ENCODE peak calls at places on chromosome 2, in five cellular contexts. F, C, S, L and Z are unnamed samples.

GRCh38 chr2:85042330-85042729 is 71.4 kb downstream of the KCMF1 start:
- DNase-seq in S (no peak), L (no peak), F (no peak), C (no peak), Z (no peak)

GRCh38 chr2:9347411-9347853 is 75.9 kb downstream of the ITGB1BP1 start:
- DNase-seq in F (no peak), L (no peak), C (no peak), S (no peak), Z (no peak)

GRCh38 chr2:131031875-131032274 is 61.4 kb downstream of the FAM168B start:
- DNase-seq in F (no peak), S (no peak), C (no peak), L (no peak), Z (no peak)

GRCh38 chr2:8320305-8320704 is 361.6 kb upstream of the ID2 start:
- DNase-seq in C (no peak), F (no peak), S (no peak), L (no peak), Z (no peak)

GRCh38 chr2:176817061-176817565 is 395.5 kb upstream of the HNRNPA3 start:
- DNase-seq in C (no peak), S (no peak), L (peak), F (no peak), Z (peak)

GRCh38 chr2:241636182-241636982 is 576 bp downstream of the THAP4 start:
- DNase-seq in C (peak), L (peak), S (peak), F (peak), Z (peak)

GRCh38 chr2:84923009-84923408 is 17.6 kb downstream of the TMSB10 start:
- DNase-seq in S (no peak), F (no peak), C (no peak), L (no peak), Z (no peak)

GRCh38 chr2:132589060-132589765 is 80.8 kb downstream of the LYPD1 start:
- DNase-seq in L (peak), C (no peak), F (no peak), S (no peak), Z (peak)

GRCh38 chr2:152097291-152098032 is 1.4 kb downstream of the CACNB4 start:
- DNase-seq in S (no peak), L (no peak), F (no peak), C (peak), Z (peak)

GRCh38 chr2:222736301-222736700 is 64.8 kb downstream of the MOGAT1 start:
- DNase-seq in C (no peak), S (no peak), F (no peak), L (no peak), Z (no peak)

GRCh38 chr2:176562359-176563043 is 293.3 kb downstream of the MTX2 start:
- DNase-seq in C (no peak), F (no peak), L (no peak), S (no peak), Z (no peak)

GRCh38 chr2:25146896-25147295 is 21.5 kb downstream of the POMC start:
- DNase-seq in F (no peak), L (no peak), C (no peak), S (no peak), Z (no peak)

GRCh38 chr2:123103902-123104301 is 921.2 kb upstream of the CNTNAP5 start:
- DNase-seq in S (no peak), C (no peak), F (no peak), L (no peak), Z (no peak)

GRCh38 chr2:160868891-160869290 is 291.3 kb upstream of the TANK start:
- DNase-seq in C (no peak), S (no peak), F (no peak), L (no peak), Z (no peak)

GRCh38 chr2:180979086-180979934 is 1.1 kb upstream of the UBE2E3 start:
- DNase-seq in L (no peak), C (peak), S (no peak), F (no peak), Z (peak)

GRCh38 chr2:8447610-8448221 is 234.1 kb upstream of the ID2 start:
- DNase-seq in S (no peak), F (no peak), C (no peak), L (no peak), Z (no peak)

GRCh38 chr2:54503192-54503591 is 47.1 kb downstream of the SPTBN1 start:
- DNase-seq in L (peak), C (peak), F (peak), S (peak), Z (peak)

GRCh38 chr2:55763721-55764120 is 70.1 kb upstream of the PNPT1 start:
- DNase-seq in C (no peak), L (no peak), S (no peak), F (no peak), Z (no peak)

GRCh38 chr2:236939751-236940229 is 145.9 kb upstream of the COPS8 start:
- DNase-seq in L (peak), S (no peak), F (no peak), C (no peak), Z (no peak)

GRCh38 chr2:96326564-96326963 is 1.4 kb downstream of the ITPRIPL1 start:
- DNase-seq in C (no peak), L (no peak), S (no peak), F (no peak), Z (no peak)

GRCh38 chr2:85154048-85154753 is 21.0 kb downstream of the TCF7L1 start:
- DNase-seq in L (no peak), S (no peak), F (no peak), C (no peak), Z (no peak)

GRCh38 chr2:111698743-111699554 is 185.0 kb downstream of the ANAPC1 start:
- DNase-seq in C (peak), L (no peak), F (no peak), S (peak), Z (peak)

GRCh38 chr2:133819906-133820305 is 251.6 kb upstream of the NCKAP5 start:
- DNase-seq in S (no peak), C (no peak), L (no peak), F (no peak), Z (no peak)

GRCh38 chr2:27884546-27884945 is 5.6 kb downstream of the RBKS start:
- DNase-seq in F (no peak), C (no peak), S (no peak), L (no peak), Z (no peak)

GRCh38 chr2:60442608-60443007 is 110.8 kb downstream of the BCL11A start:
- DNase-seq in F (no peak), C (no peak), L (no peak), S (no peak), Z (no peak)

GRCh38 chr2:85326406-85326945 is 1.3 kb downstream of the TGOLN2 start:
- DNase-seq in C (peak), L (no peak), F (no peak), S (no peak), Z (no peak)

GRCh38 chr2:164621761-164622105 is 451 bp upstream of the GRB14 start:
- DNase-seq in F (peak), S (no peak), L (peak), C (no peak), Z (peak)

GRCh38 chr2:219656523-219656922 is 29.1 kb downstream of the SLC4A3 start:
- DNase-seq in S (no peak), C (no peak), F (no peak), L (no peak), Z (no peak)

GRCh38 chr2:11411768-11412448 is 54.1 kb downstream of the E2F6 start:
- DNase-seq in C (peak), S (peak), F (peak), L (peak), Z (peak)

GRCh38 chr2:216188956-216189355 is 79.8 kb downstream of the XRCC5 start:
- DNase-seq in F (no peak), L (no peak), C (no peak), S (no peak), Z (no peak)

GRCh38 chr2:88590998-88591613 is 36.2 kb downstream of the EIF2AK3 start:
- DNase-seq in L (no peak), C (peak), F (peak), S (peak), Z (peak)
- TF ChIP-seq CREB1 in L (no peak), C (no peak), F (no peak), S (no peak), Z (no peak)

GRCh38 chr2:232061265-232061664 is 99.8 kb downstream of the DIS3L2 start:
- DNase-seq in L (no peak), C (no peak), S (no peak), F (no peak), Z (no peak)

GRCh38 chr2:232053777-232054176 is 92.3 kb downstream of the DIS3L2 start:
- DNase-seq in L (no peak), C (no peak), F (peak), S (no peak), Z (peak)

DNA sequence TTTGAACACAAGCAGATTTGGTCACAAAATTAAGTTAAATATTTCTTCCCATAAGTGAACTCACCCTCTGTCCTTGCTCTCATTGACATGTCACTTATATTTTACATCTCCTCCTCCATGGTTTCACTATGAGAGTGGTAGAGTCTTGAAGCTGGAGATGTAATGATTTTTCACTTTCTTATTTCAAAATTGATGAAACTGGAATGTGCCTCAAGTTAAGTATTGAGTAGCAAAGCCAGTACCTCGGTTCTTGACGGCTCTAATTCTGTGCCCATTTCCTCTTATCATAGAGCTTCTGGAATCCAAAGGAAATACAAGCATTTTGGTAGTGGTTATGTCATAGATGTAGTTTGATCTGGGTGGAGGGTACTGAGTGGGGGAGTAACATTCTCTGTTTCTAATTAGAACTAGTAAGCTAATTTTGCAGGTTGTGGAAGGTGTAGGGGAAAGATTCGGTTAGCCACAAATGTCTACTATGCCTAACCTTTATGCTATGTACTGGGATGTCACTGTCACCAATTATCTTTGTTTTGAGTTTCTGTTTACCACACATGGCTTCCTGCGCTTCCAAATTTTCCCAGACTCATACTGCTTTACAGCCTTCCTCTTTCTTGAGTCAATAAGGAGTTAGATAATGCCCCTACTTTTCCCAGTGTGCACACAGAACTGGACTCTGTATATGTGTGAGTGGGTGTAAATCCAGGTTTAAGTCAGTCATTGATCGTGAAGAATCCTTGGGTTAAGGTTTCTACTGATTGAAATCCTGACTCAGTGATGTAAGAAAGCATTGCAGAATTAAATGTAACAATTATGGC is 96.8 kb downstream of the DIS3L2 start:
- DNase-seq in S (no peak), L (no peak), C (no peak), F (no peak), Z (no peak)
- TF ChIP-seq CREB1 in S (no peak), L (no peak), C (no peak), F (no peak), Z (no peak)

DNA sequence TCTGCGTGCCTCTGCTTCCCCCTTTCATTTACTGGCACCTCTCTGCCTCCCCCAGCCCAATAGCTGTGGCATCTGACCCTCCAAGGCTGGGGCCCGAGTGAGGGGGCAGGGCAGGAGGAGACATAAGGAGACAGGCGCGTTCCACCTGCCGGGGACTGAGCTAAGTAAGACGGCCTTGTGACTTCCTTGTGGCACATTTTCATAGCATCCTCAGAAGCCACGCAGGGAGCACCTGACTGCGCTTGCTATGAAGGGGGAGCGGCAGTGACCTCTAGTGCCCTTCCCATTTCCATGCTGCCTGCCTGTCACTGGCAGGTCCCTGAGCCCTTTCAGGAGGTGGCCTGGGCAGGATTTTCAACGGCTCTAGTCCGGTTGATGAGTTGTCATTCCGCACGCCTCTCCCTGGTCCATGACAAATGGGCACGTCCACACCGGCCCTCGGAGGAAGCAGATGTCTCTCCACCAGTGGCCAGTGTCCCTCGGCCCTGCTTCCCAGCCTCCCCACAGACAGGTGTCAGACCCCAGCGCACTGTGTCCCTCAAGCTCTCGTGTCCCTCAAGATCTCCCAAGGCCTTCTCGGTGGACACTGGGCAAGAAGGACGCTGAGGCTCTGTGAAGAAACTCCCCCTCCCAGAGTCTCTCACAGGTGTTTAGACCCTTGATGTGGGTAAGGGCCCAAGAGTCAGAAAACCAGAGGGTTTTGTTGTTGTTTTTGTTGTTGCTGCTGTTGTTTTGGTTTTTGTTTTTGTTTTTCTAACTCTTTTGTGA is 42.7 kb downstream of the CYP26B1 start:
- DNase-seq in F (peak), L (peak), S (no peak), C (peak), Z (peak)
- TF ChIP-seq CREB1 in F (no peak), L (no peak), S (no peak), C (no peak), Z (no peak)

GRCh38 chr2:44680424-44680971 is 261.0 kb upstream of the SIX3 start:
- DNase-seq in L (no peak), F (no peak), C (no peak), S (no peak), Z (no peak)
- TF ChIP-seq CREB1 in L (no peak), F (no peak), C (no peak), S (no peak), Z (no peak)

GRCh38 chr2:147378403-147378802 is 466.4 kb upstream of the ACVR2A start:
- DNase-seq in F (no peak), L (no peak), S (no peak), C (no peak), Z (no peak)
- TF ChIP-seq CREB1 in F (no peak), L (no peak), S (no peak), C (no peak), Z (no peak)

GRCh38 chr2:228378696-228379425 is 197.4 kb upstream of the SPHKAP start:
- DNase-seq in S (no peak), F (no peak), C (no peak), L (no peak), Z (no peak)
- TF ChIP-seq CREB1 in S (no peak), F (no peak), C (no peak), L (no peak), Z (no peak)

GRCh38 chr2:149715894-149716293 is 128.3 kb upstream of the MMADHC start:
- DNase-seq in S (no peak), F (no peak), C (no peak), L (no peak), Z (no peak)

GRCh38 chr2:149720615-149721014 is 133.0 kb upstream of the MMADHC start:
- DNase-seq in C (no peak), S (no peak), F (no peak), L (no peak), Z (no peak)

GRCh38 chr2:149716687-149717086 is 129.1 kb upstream of the MMADHC start:
- DNase-seq in L (no peak), C (no peak), F (no peak), S (no peak), Z (peak)

GRCh38 chr2:149719695-149720094 is 132.1 kb upstream of the MMADHC start:
- DNase-seq in F (no peak), L (no peak), C (no peak), S (no peak), Z (no peak)

DNA sequence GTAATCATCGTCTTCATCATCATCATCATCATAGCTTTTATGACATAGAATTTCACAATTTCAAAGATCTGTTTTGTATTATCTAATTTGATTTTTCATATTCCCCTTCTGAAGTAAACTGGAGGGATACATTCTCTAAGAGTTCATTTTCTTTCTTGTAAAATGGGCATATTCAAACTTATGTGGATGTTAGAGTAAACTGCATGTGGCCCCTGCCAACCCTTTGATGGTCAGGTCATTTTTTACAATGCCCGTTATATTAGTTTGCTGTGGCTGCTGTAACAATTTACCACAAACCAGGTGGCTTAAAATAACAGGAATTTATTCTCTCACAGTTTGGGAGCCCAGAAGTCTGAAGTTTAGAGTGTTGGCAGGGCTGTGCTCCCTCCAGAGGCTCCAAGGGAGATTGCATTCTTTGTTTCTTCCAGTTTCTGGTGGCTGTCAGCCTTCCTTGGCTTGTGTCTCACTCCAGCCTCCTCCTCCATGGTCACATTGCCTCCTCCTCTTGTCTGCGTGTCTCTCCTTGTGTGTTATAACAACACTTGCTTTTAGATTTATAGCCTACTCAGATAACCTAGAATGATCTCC is 127.5 kb upstream of the MMADHC start:
- DNase-seq in F (peak), S (no peak), C (peak), L (peak), Z (peak)
- TF ChIP-seq CREB1 in F (no peak), S (no peak), C (no peak), L (no peak), Z (no peak)